ENCODE peak calls at places on chromosomes 5 and 9, in eight cellular contexts. R, D, B, Y, Q, F, H and O are unnamed samples.

GRCh38 chr9:130956636-130957450 is 17.8 kb upstream of the FIBCD1 start:
- DNase-seq in R (no peak), D (no peak), B (no peak), Y (no peak), Q (no peak), F (no peak), H (no peak), O (no peak)

GRCh38 chr5:158848634-158849033 is 251.1 kb downstream of the EBF1 start:
- DNase-seq in R (no peak), D (no peak), B (no peak), Y (no peak), Q (no peak), F (no peak), H (no peak), O (no peak)

GRCh38 chr5:146307796-146308195 is 30.8 kb upstream of the POU4F3 start:
- DNase-seq in R (no peak), D (no peak), B (no peak), Y (no peak), Q (no peak), F (no peak), H (no peak), O (no peak)

GRCh38 chr9:113808391-113809191 is 67.5 kb upstream of the ZNF618 start:
- DNase-seq in R (no peak), D (no peak), B (no peak), Y (peak; percentile 40), Q (no peak), F (no peak), H (no peak), O (no peak)

GRCh38 chr9:36748322-36748899 is 175.7 kb downstream of the MELK start:
- DNase-seq in R (no peak), D (peak; percentile 27), B (no peak), Y (peak; percentile 44), Q (no peak), F (peak; percentile 76), H (no peak), O (no peak)

GRCh38 chr5:172089298-172090117 is 83.1 kb upstream of the FBXW11 start:
- DNase-seq in R (no peak), D (no peak), B (no peak), Y (no peak), Q (no peak), F (no peak), H (no peak), O (no peak)

GRCh38 chr9:79000218-79001002 is 571.4 kb upstream of the TLE4 start:
- DNase-seq in R (no peak), D (no peak), B (no peak), Y (peak; percentile 4), Q (no peak), F (no peak), H (no peak), O (no peak)

GRCh38 chr5:179227578-179228311 is 117.5 kb downstream of the ADAMTS2 start:
- DNase-seq in R (peak; percentile 53), D (no peak), B (no peak), Y (no peak), Q (peak; percentile 3), F (no peak), H (no peak), O (no peak)

GRCh38 chr9:7784472-7784871 is 15.1 kb downstream of the DMAC1 start:
- DNase-seq in R (no peak), D (no peak), B (no peak), Y (no peak), Q (no peak), F (no peak), H (no peak), O (no peak)
- TF ChIP-seq POLR2AphosphoS5 in R (no peak), D (no peak), B (no peak), Y (no peak), Q (no peak), F (no peak), H (no peak), O (no peak)

DNA sequence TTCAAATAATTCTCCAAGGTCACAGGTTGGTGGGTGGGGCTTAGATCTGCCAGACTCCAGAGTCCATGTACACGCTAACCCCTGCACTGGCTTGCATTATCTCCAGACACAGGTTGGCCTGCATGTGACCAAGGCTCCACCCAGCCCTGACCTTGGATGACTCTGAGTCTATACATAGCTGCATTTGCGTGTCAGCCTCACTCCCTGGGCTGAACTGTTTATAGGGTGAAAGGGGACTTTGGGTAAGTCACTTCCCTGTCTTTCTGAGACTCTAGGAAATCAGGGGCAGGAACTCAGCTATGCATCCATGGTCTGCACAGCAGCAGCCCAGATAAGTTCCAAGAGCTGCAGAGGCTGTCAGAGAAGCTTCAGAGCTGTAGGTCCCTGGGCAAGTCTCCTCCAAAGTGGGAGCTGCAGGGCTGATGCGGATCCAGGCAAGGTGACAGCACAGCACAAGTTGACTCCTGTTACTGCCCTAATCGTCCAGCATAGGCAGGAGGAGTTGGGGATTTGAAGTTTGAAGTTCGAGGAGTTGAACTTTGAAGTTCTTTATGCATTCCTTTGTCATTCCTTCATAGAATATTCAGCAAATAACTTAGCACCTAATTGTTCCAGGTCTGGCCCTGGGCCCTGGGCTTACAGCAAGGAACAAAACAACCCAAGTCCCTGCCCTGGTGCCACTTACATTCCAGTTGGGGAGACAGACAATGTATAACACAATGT is 53.4 kb downstream of the SLC22A5 start:
- DNase-seq in R (no peak), D (peak; percentile 82), B (no peak), Y (peak; percentile 45), Q (peak; percentile 87), F (no peak), H (peak; percentile 81), O (no peak)
- TF ChIP-seq POLR2AphosphoS5 in R (no peak), D (peak; percentile 86), B (no peak), Y (no peak), Q (peak; percentile 67), F (no peak), H (no peak), O (no peak)

GRCh38 chr5:178149199-178149932 is 4.3 kb downstream of the NHP2 start:
- DNase-seq in R (no peak), D (no peak), B (no peak), Y (no peak), Q (no peak), F (peak; percentile 59), H (no peak), O (no peak)

GRCh38 chr5:178143246-178143645 is 10.4 kb downstream of the NHP2 start:
- DNase-seq in R (no peak), D (no peak), B (no peak), Y (no peak), Q (no peak), F (no peak), H (no peak), O (no peak)

GRCh38 chr5:178143901-178144300 is 9.8 kb downstream of the NHP2 start:
- DNase-seq in R (no peak), D (no peak), B (no peak), Y (no peak), Q (peak; percentile 28), F (no peak), H (no peak), O (no peak)

GRCh38 chr5:178147406-178147805 is 6.3 kb downstream of the NHP2 start:
- DNase-seq in R (no peak), D (no peak), B (no peak), Y (no peak), Q (no peak), F (no peak), H (no peak), O (no peak)

GRCh38 chr5:178145965-178146820 is 7.5 kb downstream of the NHP2 start:
- DNase-seq in R (peak; percentile 81), D (peak; percentile 84), B (peak; percentile 47), Y (peak; percentile 50), Q (peak; percentile 79), F (peak; percentile 94), H (peak; percentile 66), O (peak; percentile 75)
- TF ChIP-seq POLR2AphosphoS5 in R (no peak), D (peak; percentile 23), B (no peak), Y (no peak), Q (no peak), F (no peak), H (no peak), O (peak; percentile 22)

DNA sequence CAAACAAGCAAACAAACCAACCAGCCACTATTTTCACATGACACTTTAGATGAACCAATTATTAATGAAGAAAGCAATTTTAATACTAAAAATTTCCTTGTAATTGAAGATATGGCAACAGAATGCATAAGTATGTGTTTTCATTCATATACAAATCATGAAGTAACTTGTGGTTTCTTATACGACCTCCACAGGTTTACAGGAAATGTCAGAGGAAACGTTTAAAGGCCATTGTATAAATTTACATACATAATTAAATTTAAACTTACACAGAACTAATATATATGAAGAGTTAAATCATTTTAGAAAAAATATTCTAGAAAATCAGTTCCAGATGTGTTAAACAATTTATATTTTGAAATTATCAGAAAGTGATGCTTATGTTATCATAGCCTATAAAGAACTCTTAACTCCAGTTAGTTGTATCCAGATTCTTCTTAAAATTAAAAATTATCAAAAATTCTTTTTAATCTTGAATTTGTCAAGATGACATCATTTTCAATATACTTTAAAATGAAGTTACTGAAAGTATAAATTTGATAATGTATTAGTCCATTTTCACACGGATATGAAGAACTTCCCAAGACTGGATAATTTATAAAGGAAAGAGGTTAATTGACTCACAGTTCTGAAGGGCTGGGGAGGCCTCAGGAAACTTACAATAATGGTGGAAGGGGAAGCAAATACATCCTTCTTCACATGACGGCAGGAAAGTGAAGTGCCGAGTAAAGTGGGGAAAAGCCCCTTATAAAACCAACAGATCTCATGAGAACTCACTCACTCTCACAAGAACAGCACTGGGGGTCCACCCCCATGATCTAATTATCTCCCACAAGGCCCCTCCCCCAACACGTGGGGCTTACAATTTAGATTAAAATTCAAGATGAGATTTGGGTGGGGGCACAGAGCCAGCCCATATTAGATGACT is 192.0 kb downstream of the PIK3R1 start:
- DNase-seq in R (no peak), D (no peak), B (no peak), Y (no peak), Q (no peak), F (no peak), H (no peak), O (no peak)
- TF ChIP-seq POLR2AphosphoS5 in R (no peak), D (no peak), B (no peak), Y (no peak), Q (no peak), F (no peak), H (no peak), O (no peak)

GRCh38 chr5:134466241-134467069 is 54.8 kb upstream of the CDKN2AIPNL start:
- DNase-seq in R (peak; percentile 83), D (peak; percentile 97), B (peak; percentile 39), Y (peak; percentile 74), Q (peak; percentile 99), F (peak; percentile 90), H (peak; percentile 86), O (peak; percentile 97)
- TF ChIP-seq POLR2AphosphoS5 in R (peak; percentile 52), D (peak; percentile 86), B (no peak), Y (peak; percentile 94), Q (peak; percentile 88), F (no peak), H (no peak), O (peak; percentile 75)